ENCODE peak calls at places on chromosomes 2 and 18, in five cellular contexts. W is kidney epithelial cell; V is PC-3; E is CD8-positive, alpha-beta T cell; F is AG04450. G is an unnamed sample.

GRCh38 chr18:7579176-7579922 is 12.2 kb downstream of the PTPRM start:
- DNase-seq in W (no peak), F (no peak), V (no peak), E (no peak), G (no peak)

GRCh38 chr2:124286089-124286783 is 261.1 kb downstream of the CNTNAP5 start:
- DNase-seq in F (no peak), E (no peak), W (no peak), V (no peak), G (no peak)

GRCh38 chr18:6994053-6994452 is 123.5 kb downstream of the LAMA1 start:
- DNase-seq in W (no peak), F (no peak), V (no peak), E (no peak), G (no peak)

GRCh38 chr2:202035089-202035940 is 1.7 kb downstream of the FZD7 start:
- DNase-seq in V (no peak), W (no peak), E (peak; percentile 29), F (no peak), G (peak; percentile 46)

GRCh38 chr18:59699750-59700534 is 2.7 kb upstream of the CCBE1 start:
- DNase-seq in V (no peak), F (no peak), E (no peak), W (no peak), G (no peak)

GRCh38 chr18:9058426-9058825 is 44.1 kb upstream of the NDUFV2 start:
- DNase-seq in E (no peak), V (no peak), F (no peak), W (no peak), G (no peak)

GRCh38 chr2:202104286-202104870 is 31.3 kb downstream of the KIAA2012 start:
- DNase-seq in V (peak; percentile 65), W (no peak), E (no peak), F (no peak), G (peak; percentile 29)

GRCh38 chr2:67854798-67855197 is 208.0 kb downstream of the C1D start:
- DNase-seq in F (no peak), V (no peak), W (no peak), E (no peak), G (no peak)

GRCh38 chr2:184326076-184326475 is 272.3 kb upstream of the ZNF804A start:
- DNase-seq in W (no peak), V (no peak), E (no peak), F (no peak), G (no peak)

GRCh38 chr2:50649626-50650397 is 382.1 kb downstream of the NRXN1 start:
- DNase-seq in W (peak; percentile 5), V (peak; percentile 36), E (no peak), F (peak; percentile 8), G (no peak)

GRCh38 chr18:53380063-53380639 is 844.3 kb downstream of the MBD2 start:
- DNase-seq in W (peak; percentile 10), V (peak; percentile 50), E (no peak), F (no peak), G (no peak)
- TF ChIP-seq CTCF in W (peak; percentile 57), V (peak; percentile 50), E (no peak), F (no peak), G (peak; percentile 69)

DNA sequence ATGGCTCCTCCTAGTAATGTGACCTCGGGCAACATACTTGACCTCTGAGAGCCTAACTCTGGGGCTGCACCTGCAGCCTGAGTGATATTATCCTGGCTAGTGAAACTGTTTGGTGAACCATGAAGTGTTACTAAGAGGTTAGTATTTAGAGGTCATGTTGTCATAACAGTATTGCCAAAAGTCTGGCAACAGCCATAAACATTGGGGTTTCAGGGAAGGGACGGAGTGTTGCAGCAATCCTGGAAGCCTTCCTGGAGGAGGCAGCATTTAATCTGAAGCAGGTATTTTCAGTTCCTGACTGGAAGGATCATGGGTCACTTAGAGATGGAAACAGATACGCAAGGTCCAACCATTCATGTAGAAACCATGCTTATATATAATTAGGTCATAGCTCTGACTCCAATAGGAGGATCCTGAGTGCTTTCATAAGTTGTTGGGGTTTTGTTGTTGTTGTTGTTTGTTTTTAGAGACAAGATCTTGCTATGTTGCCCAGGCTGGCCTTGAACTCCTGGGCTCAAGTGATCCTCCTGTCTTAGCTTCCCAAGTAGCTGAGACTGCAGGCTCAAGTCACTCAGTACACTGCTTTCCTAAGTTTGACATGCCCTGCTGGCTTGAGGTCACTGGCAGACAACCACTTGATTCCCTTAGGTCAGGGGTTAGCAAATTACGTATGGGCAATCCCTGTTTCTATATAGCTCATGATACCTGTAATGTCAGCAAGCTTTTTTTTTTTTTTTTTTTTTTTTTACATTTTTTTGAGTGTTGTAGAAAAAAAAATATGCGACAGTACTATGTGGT is 21.4 kb downstream of the GPR39 start:
- DNase-seq in W (no peak), F (no peak), E (no peak), V (no peak), G (no peak)
- TF ChIP-seq CTCF in W (no peak), F (no peak), E (no peak), V (no peak), G (no peak)

DNA sequence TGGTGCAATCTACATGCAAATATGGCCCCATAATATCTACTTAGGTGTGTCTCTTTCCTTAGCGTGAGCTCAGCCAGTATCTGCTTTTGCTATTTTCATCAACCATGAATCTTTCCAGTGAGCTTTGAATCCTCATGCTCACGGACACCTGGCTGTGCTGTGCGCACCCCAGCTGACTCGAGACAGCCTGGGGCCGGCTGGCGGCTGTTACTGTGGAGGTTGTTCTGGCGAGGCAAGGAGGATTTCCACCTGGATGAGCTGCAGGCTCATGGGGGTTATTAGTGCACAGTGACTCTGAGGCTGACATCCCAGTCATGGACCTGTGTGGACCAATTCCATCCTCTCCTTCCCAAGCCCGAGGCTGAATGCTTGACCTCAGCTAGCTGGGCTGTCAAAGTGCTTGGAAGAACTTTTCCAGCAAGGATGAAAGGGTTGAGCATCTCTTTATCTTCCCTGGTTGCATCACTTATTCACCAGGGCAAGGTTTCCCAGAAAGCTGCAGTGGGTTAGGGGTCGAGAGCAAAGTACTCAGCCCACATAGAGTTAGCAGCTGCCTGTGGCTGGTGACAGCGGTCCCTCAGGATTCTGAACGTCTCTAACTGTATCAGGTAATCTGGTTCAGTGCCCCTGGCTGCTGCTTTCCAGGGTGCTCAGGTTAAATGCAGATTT is 141.7 kb downstream of the ARL4C start:
- DNase-seq in F (no peak), V (no peak), W (no peak), E (no peak), G (no peak)
- TF ChIP-seq CTCF in F (no peak), V (no peak), W (no peak), E (no peak), G (no peak)

DNA sequence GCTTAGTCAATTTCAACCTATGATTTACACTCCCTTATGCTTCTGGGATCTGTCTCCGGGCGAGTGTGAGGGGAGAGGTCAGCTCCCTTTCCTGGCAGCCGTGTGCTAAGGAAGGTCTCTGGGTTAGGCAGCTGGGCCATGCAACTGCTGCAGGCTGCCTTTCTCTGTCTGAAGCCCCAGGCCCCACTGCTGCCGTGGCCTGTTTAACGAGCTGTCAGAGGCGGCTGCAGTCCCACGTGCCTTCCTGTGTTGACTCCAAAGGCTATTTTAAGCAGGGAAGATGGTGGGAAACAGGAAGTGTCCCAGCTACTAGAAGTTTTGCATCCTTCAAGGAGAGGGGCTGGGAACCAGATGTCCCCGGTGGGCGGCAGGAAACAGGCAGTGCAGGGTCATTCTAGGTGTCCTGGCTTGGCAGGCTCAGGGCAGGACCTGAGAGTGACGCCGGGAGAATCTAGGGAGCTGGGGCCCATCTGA is 186.4 kb downstream of the TNS1 start:
- DNase-seq in E (no peak), F (no peak), V (no peak), W (no peak), G (no peak)
- TF ChIP-seq CTCF in E (no peak), F (no peak), V (no peak), W (no peak), G (no peak)